ENCODE peak calls at places on chromosomes 11 and 22, in ten cellular contexts. S is HCT116, K is GM23248, X is fibroblast of lung, T is GM23338, P is neural progenitor cell, N is HepG2, G is PC-3, J is trophoblast cell, B is astrocyte. F is an unnamed sample.

GRCh38 chr22:22720724-22721261 is 76.4 kb downstream of the GGTLC2 start:
- DNase-seq in S (no peak), K (peak; percentile 57), X (no peak), T (no peak), P (no peak), N (no peak), G (no peak), J (peak; percentile 96), B (no peak), F (no peak)

GRCh38 chr22:44347098-44347497 is 34.3 kb upstream of the SHISAL1 start:
- DNase-seq in S (no peak), K (no peak), X (peak; percentile 44), T (no peak), P (no peak), N (no peak), G (no peak), J (peak; percentile 18), B (peak; percentile 32), F (peak; percentile 92)

GRCh38 chr11:33936745-33937612 is 45.1 kb upstream of the LMO2 start:
- DNase-seq in S (no peak), K (peak; percentile 90), X (peak; percentile 89), T (no peak), P (no peak), N (no peak), G (no peak), J (no peak), B (peak; percentile 86), F (peak; percentile 83)

GRCh38 chr22:30031764-30032468 is 48.3 kb upstream of the HORMAD2 start:
- DNase-seq in S (no peak), K (no peak), X (no peak), T (no peak), P (no peak), N (no peak), G (no peak), J (no peak), B (no peak), F (no peak)

GRCh38 chr22:17366830-17367229 is 2.4 kb upstream of the CECR2 start:
- DNase-seq in S (peak; percentile 18), K (no peak), X (no peak), T (peak; percentile 87), P (peak; percentile 84), N (no peak), G (no peak), J (peak; percentile 28), B (no peak), F (no peak)

GRCh38 chr11:76636826-76637460 is 33.6 kb downstream of the LRRC32 start:
- DNase-seq in S (no peak), K (no peak), X (no peak), T (no peak), P (no peak), N (no peak), G (no peak), J (no peak), B (no peak), F (no peak)

GRCh38 chr22:22235564-22235963 is 9.0 kb upstream of the VPREB1 start:
- DNase-seq in S (no peak), K (peak; percentile 23), X (no peak), T (peak; percentile 71), P (peak; percentile 61), N (no peak), G (peak; percentile 32), J (peak; percentile 44), B (no peak), F (no peak)

GRCh38 chr11:43952401-43953342 is 10.2 kb downstream of the C11orf96 start:
- DNase-seq in S (no peak), K (peak; percentile 17), X (peak; percentile 12), T (no peak), P (no peak), N (no peak), G (no peak), J (peak; percentile 66), B (no peak), F (no peak)

GRCh38 chr22:27801616-27802388 is at the start of gene MN1:
- DNase-seq in S (no peak), K (peak; percentile 79), X (peak; percentile 66), T (peak; percentile 86), P (peak; percentile 85), N (no peak), G (no peak), J (no peak), B (no peak), F (peak; percentile 98)

GRCh38 chr11:1928038-1928890 is 8.8 kb downstream of the TNNT3 start:
- DNase-seq in S (no peak), K (no peak), X (no peak), T (no peak), P (peak; percentile 1), N (no peak), G (no peak), J (no peak), B (no peak), F (peak; percentile 80)

GRCh38 chr11:35005156-35005780 is 88.8 kb downstream of the PDHX start:
- DNase-seq in S (no peak), K (no peak), X (no peak), T (no peak), P (no peak), N (no peak), G (peak; percentile 73), J (no peak), B (no peak), F (no peak)

GRCh38 chr11:102269927-102270326 is 47.4 kb upstream of the BIRC3 start:
- DNase-seq in S (no peak), K (peak; percentile 74), X (peak; percentile 74), T (no peak), P (no peak), N (no peak), G (peak; percentile 84), J (no peak), B (peak; percentile 60), F (peak; percentile 85)
- H2AFZ ChIP-seq in S (peak overlapping the region; percentile 74), K (no peak overlapping the region), X (no peak overlapping the region), T (peak overlapping the region; percentile 34), P (no peak overlapping the region), N (no peak overlapping the region), G (peak overlapping the region; percentile 91), J (no peak overlapping the region), B (no peak overlapping the region), F (no peak overlapping the region)

DNA sequence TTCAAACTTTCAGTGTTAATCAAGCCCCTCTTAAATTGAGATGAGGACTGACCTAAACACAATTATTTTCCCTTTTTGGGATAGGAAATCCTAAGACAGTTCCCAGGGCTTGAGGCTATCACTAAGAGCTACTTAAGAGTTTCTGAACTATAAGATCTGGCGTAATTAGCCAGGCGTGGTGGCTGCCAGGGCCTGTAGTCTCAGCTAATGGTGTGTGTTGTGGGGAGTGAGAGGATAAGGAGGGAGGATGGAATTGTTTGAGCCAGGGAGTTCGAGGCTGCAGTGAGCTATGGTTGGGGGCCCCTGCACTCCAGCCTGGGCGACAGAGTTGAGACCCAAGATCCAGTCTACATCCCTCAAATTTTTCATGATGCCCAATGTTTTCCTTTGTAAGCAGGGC is 23.5 kb upstream of the EXPH5 start:
- DNase-seq in S (no peak), K (no peak), X (no peak), T (no peak), P (no peak), N (no peak), G (no peak), J (peak; percentile 40), B (no peak), F (no peak)
- H2AFZ ChIP-seq in S (peak overlapping the region; percentile 6), K (no peak overlapping the region), X (no peak overlapping the region), T (peak overlapping the region; percentile 87), P (peak overlapping the region; percentile 73), N (no peak overlapping the region), G (no peak overlapping the region), J (no peak overlapping the region), B (peak overlapping the region; percentile 13), F (no peak overlapping the region)

DNA sequence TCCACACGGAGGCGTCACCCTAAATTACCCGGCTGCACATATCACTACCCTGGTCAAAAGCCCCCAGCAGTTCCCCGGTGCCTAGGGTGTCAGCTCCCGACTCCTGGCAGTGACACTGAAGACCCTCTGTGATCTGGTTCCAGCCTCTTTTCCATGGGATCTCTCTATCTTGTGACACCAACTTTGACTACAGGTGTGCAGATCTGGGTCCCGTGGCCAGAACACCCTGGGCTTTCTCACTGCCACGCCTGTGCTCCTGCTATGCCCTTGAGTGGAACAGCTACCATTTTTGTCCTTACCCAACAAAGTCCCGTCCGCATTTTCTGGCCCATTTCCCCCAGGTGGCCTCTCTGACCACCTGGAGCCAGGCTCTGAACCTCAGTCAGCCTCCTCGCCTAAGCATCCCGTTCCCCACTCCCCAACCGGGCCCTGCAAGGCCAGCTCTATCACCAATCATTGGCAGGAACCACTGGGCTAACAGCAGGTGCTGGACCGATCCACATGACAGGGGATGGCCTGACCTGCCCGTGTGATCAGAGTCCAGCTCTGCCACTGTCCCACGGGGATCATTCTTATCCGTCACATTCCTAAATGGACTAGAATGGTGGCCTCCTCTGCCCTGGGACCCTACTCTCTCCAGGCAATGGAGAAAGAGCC is 20.7 kb upstream of the CBX7 start:
- DNase-seq in S (no peak), K (no peak), X (no peak), T (no peak), P (no peak), N (no peak), G (no peak), J (no peak), B (no peak), F (no peak)
- H2AFZ ChIP-seq in S (no peak overlapping the region), K (no peak overlapping the region), X (no peak overlapping the region), T (no peak overlapping the region), P (no peak overlapping the region), N (no peak overlapping the region), G (no peak overlapping the region), J (no peak overlapping the region), B (peak overlapping the region; percentile 33), F (no peak overlapping the region)

GRCh38 chr11:38173671-38174070 is 1575.6 kb upstream of the RAG2 start:
- DNase-seq in S (no peak), K (no peak), X (no peak), T (no peak), P (peak; percentile 3), N (no peak), G (no peak), J (no peak), B (no peak), F (no peak)
- H2AFZ ChIP-seq in S (no peak overlapping the region), K (no peak overlapping the region), X (no peak overlapping the region), T (no peak overlapping the region), P (no peak overlapping the region), N (no peak overlapping the region), G (no peak overlapping the region), J (no peak overlapping the region), B (no peak overlapping the region), F (no peak overlapping the region)

DNA sequence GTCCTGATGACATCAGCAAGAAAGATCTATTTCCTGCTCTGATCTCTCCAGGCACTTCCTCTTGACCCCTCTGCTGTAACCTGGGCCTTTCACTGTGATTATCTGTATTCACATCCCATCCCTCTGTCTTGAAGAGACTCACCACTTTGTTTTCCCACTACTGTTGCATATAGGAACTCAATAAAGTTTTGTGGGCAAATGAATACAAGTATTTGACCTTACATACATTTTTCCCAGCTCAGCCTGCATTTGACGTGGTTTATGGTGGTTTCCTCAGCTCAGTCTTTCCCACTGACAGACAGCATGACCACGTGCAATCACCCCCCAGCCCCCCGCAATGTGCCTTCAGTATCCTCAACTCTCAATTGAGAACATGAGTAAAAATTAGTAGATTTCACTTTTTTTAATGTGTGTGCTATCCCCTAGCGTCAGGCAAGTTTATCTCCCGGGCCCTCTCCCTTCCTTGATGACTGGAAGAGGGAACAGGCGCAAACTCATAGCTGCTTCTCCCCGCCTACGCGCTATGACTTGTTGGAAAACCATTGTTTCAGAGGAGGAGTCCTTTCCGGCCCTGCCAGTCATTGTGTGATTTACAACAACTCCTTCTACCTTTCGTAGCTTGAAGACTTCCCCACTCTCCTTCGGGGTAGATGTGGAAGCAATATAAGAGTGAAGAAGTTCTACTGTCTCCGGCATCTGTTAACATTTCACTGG is 498.5 kb downstream of the NTM start:
- DNase-seq in S (no peak), K (no peak), X (no peak), T (no peak), P (no peak), N (no peak), G (no peak), J (no peak), B (no peak), F (no peak)
- H2AFZ ChIP-seq in S (no peak overlapping the region), K (peak overlapping the region; percentile 51), X (no peak overlapping the region), T (no peak overlapping the region), P (no peak overlapping the region), N (no peak overlapping the region), G (no peak overlapping the region), J (no peak overlapping the region), B (no peak overlapping the region), F (peak overlapping the region; percentile 40)

F was measured in osteoblast.